ENCODE peak calls at places on chromosome 21, in ten cellular contexts. One of them, this sample, is unnamed.

GRCh38 chr21:31343680-31344480 is at the start of gene TIAM1:
- DNase-seq in heart left ventricle: peak
- DNase-seq in sigmoid colon: peak
- DNase-seq in IMR-90: peak
- DNase-seq in esophagus squamous epithelium: no peak
- DNase-seq in tibial nerve: peak
- DNase-seq in adrenal gland: peak
- DNase-seq in A549: no peak
- DNase-seq in uterus: no peak
- DNase-seq in ovary: no peak
- DNase-seq in this sample: no peak

GRCh38 chr21:46208761-46209721 is 19.5 kb downstream of the LSS start:
- DNase-seq in heart left ventricle: no peak
- DNase-seq in sigmoid colon: peak
- DNase-seq in IMR-90: no peak
- DNase-seq in esophagus squamous epithelium: no peak
- DNase-seq in tibial nerve: no peak
- DNase-seq in adrenal gland: no peak
- DNase-seq in A549: no peak
- DNase-seq in uterus: no peak
- DNase-seq in ovary: no peak
- DNase-seq in this sample: no peak

GRCh38 chr21:45001134-45002095 is 61.6 kb downstream of the SLX9 start:
- DNase-seq in heart left ventricle: peak
- DNase-seq in sigmoid colon: peak
- DNase-seq in IMR-90: peak
- DNase-seq in esophagus squamous epithelium: no peak
- DNase-seq in tibial nerve: no peak
- DNase-seq in adrenal gland: peak
- DNase-seq in A549: peak
- DNase-seq in uterus: no peak
- DNase-seq in ovary: peak
- DNase-seq in this sample: no peak

GRCh38 chr21:9008636-9009035 is 1512.7 kb upstream of the TPTE start:
- DNase-seq in heart left ventricle: no peak
- DNase-seq in sigmoid colon: peak
- DNase-seq in IMR-90: no peak
- DNase-seq in esophagus squamous epithelium: no peak
- DNase-seq in tibial nerve: no peak
- DNase-seq in adrenal gland: no peak
- DNase-seq in A549: no peak
- DNase-seq in uterus: no peak
- DNase-seq in ovary: no peak
- DNase-seq in this sample: no peak

GRCh38 chr21:44360174-44360573 is 6.8 kb downstream of the TRPM2 start:
- DNase-seq in heart left ventricle: no peak
- DNase-seq in sigmoid colon: no peak
- DNase-seq in IMR-90: no peak
- DNase-seq in esophagus squamous epithelium: no peak
- DNase-seq in tibial nerve: no peak
- DNase-seq in adrenal gland: no peak
- DNase-seq in A549: no peak
- DNase-seq in uterus: no peak
- DNase-seq in ovary: no peak
- DNase-seq in this sample: no peak

GRCh38 chr21:29499734-29500343 is 201.1 kb downstream of the BACH1 start:
- DNase-seq in heart left ventricle: no peak
- DNase-seq in sigmoid colon: no peak
- DNase-seq in IMR-90: no peak
- DNase-seq in esophagus squamous epithelium: no peak
- DNase-seq in tibial nerve: no peak
- DNase-seq in adrenal gland: peak
- DNase-seq in A549: peak
- DNase-seq in uterus: no peak
- DNase-seq in ovary: no peak
- DNase-seq in this sample: no peak

GRCh38 chr21:45270306-45270821 is 17.3 kb downstream of the POFUT2 start:
- DNase-seq in heart left ventricle: no peak
- DNase-seq in sigmoid colon: peak
- DNase-seq in IMR-90: no peak
- DNase-seq in esophagus squamous epithelium: no peak
- DNase-seq in tibial nerve: peak
- DNase-seq in adrenal gland: no peak
- DNase-seq in A549: no peak
- DNase-seq in uterus: peak
- DNase-seq in ovary: peak
- DNase-seq in this sample: peak

GRCh38 chr21:39120876-39121599 is 62.2 kb downstream of the PSMG1 start:
- DNase-seq in heart left ventricle: no peak
- DNase-seq in sigmoid colon: no peak
- DNase-seq in IMR-90: no peak
- DNase-seq in esophagus squamous epithelium: no peak
- DNase-seq in tibial nerve: no peak
- DNase-seq in adrenal gland: no peak
- DNase-seq in A549: no peak
- DNase-seq in uterus: no peak
- DNase-seq in ovary: no peak
- DNase-seq in this sample: no peak

GRCh38 chr21:17554619-17555472 is 42.0 kb downstream of the CXADR start:
- DNase-seq in heart left ventricle: no peak
- DNase-seq in sigmoid colon: no peak
- DNase-seq in IMR-90: peak
- DNase-seq in esophagus squamous epithelium: no peak
- DNase-seq in tibial nerve: no peak
- DNase-seq in adrenal gland: no peak
- DNase-seq in A549: peak
- DNase-seq in uterus: no peak
- DNase-seq in ovary: no peak
- DNase-seq in this sample: no peak

GRCh38 chr21:46637952-46638746 is 2.7 kb downstream of the PRMT2 start:
- DNase-seq in heart left ventricle: no peak
- DNase-seq in sigmoid colon: no peak
- DNase-seq in IMR-90: no peak
- DNase-seq in esophagus squamous epithelium: no peak
- DNase-seq in tibial nerve: no peak
- DNase-seq in adrenal gland: no peak
- DNase-seq in A549: no peak
- DNase-seq in uterus: no peak
- DNase-seq in ovary: no peak
- DNase-seq in this sample: no peak

GRCh38 chr21:43613755-43614638 is 45.3 kb downstream of the HSF2BP start:
- DNase-seq in heart left ventricle: no peak
- DNase-seq in sigmoid colon: no peak
- DNase-seq in IMR-90: peak
- DNase-seq in esophagus squamous epithelium: no peak
- DNase-seq in tibial nerve: no peak
- DNase-seq in adrenal gland: no peak
- DNase-seq in A549: no peak
- DNase-seq in uterus: no peak
- DNase-seq in ovary: no peak
- DNase-seq in this sample: no peak

GRCh38 chr21:15293251-15293650 is 228.5 kb upstream of the NRIP1 start:
- DNase-seq in heart left ventricle: no peak
- DNase-seq in sigmoid colon: no peak
- DNase-seq in IMR-90: peak
- DNase-seq in esophagus squamous epithelium: no peak
- DNase-seq in tibial nerve: no peak
- DNase-seq in adrenal gland: no peak
- DNase-seq in A549: peak
- DNase-seq in uterus: no peak
- DNase-seq in ovary: no peak
- DNase-seq in this sample: no peak

GRCh38 chr21:41438425-41439113 is 12.5 kb downstream of the MX1 start:
- DNase-seq in heart left ventricle: no peak
- DNase-seq in sigmoid colon: no peak
- DNase-seq in IMR-90: no peak
- DNase-seq in esophagus squamous epithelium: no peak
- DNase-seq in tibial nerve: no peak
- DNase-seq in adrenal gland: no peak
- DNase-seq in A549: no peak
- DNase-seq in uterus: no peak
- DNase-seq in ovary: no peak
- DNase-seq in this sample: no peak
- TF ChIP-seq POLR2A in heart left ventricle: no peak
- TF ChIP-seq POLR2A in sigmoid colon: no peak
- TF ChIP-seq POLR2A in IMR-90: no peak
- TF ChIP-seq POLR2A in esophagus squamous epithelium: no peak
- TF ChIP-seq POLR2A in tibial nerve: no peak
- TF ChIP-seq POLR2A in adrenal gland: no peak
- TF ChIP-seq POLR2A in A549: no peak
- TF ChIP-seq POLR2A in uterus: no peak
- TF ChIP-seq POLR2A in ovary: no peak
- TF ChIP-seq POLR2A in this sample: no peak

GRCh38 chr21:32726742-32727477 is 903 bp downstream of the SYNJ1 start:
- DNase-seq in heart left ventricle: peak
- DNase-seq in sigmoid colon: no peak
- DNase-seq in IMR-90: peak
- DNase-seq in esophagus squamous epithelium: no peak
- DNase-seq in tibial nerve: no peak
- DNase-seq in adrenal gland: peak
- DNase-seq in A549: peak
- DNase-seq in uterus: peak
- DNase-seq in ovary: peak
- DNase-seq in this sample: no peak

GRCh38 chr21:32728455-32729237 is 833 bp upstream of the SYNJ1 start:
- DNase-seq in heart left ventricle: no peak
- DNase-seq in sigmoid colon: no peak
- DNase-seq in IMR-90: no peak
- DNase-seq in esophagus squamous epithelium: no peak
- DNase-seq in tibial nerve: no peak
- DNase-seq in adrenal gland: no peak
- DNase-seq in A549: peak
- DNase-seq in uterus: no peak
- DNase-seq in ovary: no peak
- DNase-seq in this sample: no peak

GRCh38 chr21:32732544-32732943 is 4.7 kb upstream of the SYNJ1 start:
- DNase-seq in heart left ventricle: no peak
- DNase-seq in sigmoid colon: no peak
- DNase-seq in IMR-90: no peak
- DNase-seq in esophagus squamous epithelium: no peak
- DNase-seq in tibial nerve: no peak
- DNase-seq in adrenal gland: no peak
- DNase-seq in A549: no peak
- DNase-seq in uterus: no peak
- DNase-seq in ovary: no peak
- DNase-seq in this sample: no peak

GRCh38 chr21:32727728-32728454 is at the start of gene SYNJ1:
- DNase-seq in heart left ventricle: peak
- DNase-seq in sigmoid colon: peak
- DNase-seq in IMR-90: peak
- DNase-seq in esophagus squamous epithelium: peak
- DNase-seq in tibial nerve: peak
- DNase-seq in adrenal gland: peak
- DNase-seq in A549: peak
- DNase-seq in uterus: peak
- DNase-seq in ovary: peak
- DNase-seq in this sample: peak

DNA sequence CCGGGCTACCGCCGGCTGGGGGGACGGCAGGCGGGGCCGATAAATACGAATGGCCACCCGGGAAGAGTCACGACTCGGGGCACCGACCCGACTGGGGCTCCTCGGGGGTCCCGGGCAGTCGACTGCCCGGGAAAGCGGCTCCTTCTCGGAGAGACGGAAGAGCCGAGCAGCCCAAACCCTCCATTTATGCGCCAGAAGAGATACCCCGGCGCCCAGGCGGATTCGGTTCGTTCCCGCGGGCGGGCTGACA is 410 bp downstream of the SYNJ1 start:
- DNase-seq in heart left ventricle: no peak
- DNase-seq in sigmoid colon: no peak
- DNase-seq in IMR-90: no peak
- DNase-seq in esophagus squamous epithelium: no peak
- DNase-seq in tibial nerve: no peak
- DNase-seq in adrenal gland: no peak
- DNase-seq in A549: no peak
- DNase-seq in uterus: no peak
- DNase-seq in ovary: no peak
- DNase-seq in this sample: no peak
- H3K27ac ChIP-seq in heart left ventricle: peak
- H3K27ac ChIP-seq in sigmoid colon: peak
- H3K27ac ChIP-seq in IMR-90: peak
- H3K27ac ChIP-seq in esophagus squamous epithelium: peak
- H3K27ac ChIP-seq in tibial nerve: peak
- H3K27ac ChIP-seq in adrenal gland: peak
- H3K27ac ChIP-seq in A549: peak
- H3K27ac ChIP-seq in uterus: peak
- H3K27ac ChIP-seq in ovary: peak
- H3K27ac ChIP-seq in this sample: peak

GRCh38 chr21:42515708-42516502 is 2.3 kb downstream of the SLC37A1 start:
- DNase-seq in heart left ventricle: no peak
- DNase-seq in sigmoid colon: peak
- DNase-seq in IMR-90: no peak
- DNase-seq in esophagus squamous epithelium: no peak
- DNase-seq in tibial nerve: no peak
- DNase-seq in adrenal gland: peak
- DNase-seq in A549: no peak
- DNase-seq in uterus: no peak
- DNase-seq in ovary: no peak
- DNase-seq in this sample: peak

GRCh38 chr21:42513151-42513984 is at the start of gene SLC37A1:
- DNase-seq in heart left ventricle: no peak
- DNase-seq in sigmoid colon: peak
- DNase-seq in IMR-90: no peak
- DNase-seq in esophagus squamous epithelium: no peak
- DNase-seq in tibial nerve: no peak
- DNase-seq in adrenal gland: peak
- DNase-seq in A549: no peak
- DNase-seq in uterus: no peak
- DNase-seq in ovary: no peak
- DNase-seq in this sample: peak

GRCh38 chr21:42512346-42513034 is 1.2 kb upstream of the SLC37A1 start:
- DNase-seq in heart left ventricle: no peak
- DNase-seq in sigmoid colon: peak
- DNase-seq in IMR-90: no peak
- DNase-seq in esophagus squamous epithelium: no peak
- DNase-seq in tibial nerve: no peak
- DNase-seq in adrenal gland: peak
- DNase-seq in A549: no peak
- DNase-seq in uterus: no peak
- DNase-seq in ovary: no peak
- DNase-seq in this sample: peak

GRCh38 chr21:42514883-42515228 is 1.2 kb downstream of the SLC37A1 start:
- DNase-seq in heart left ventricle: no peak
- DNase-seq in sigmoid colon: no peak
- DNase-seq in IMR-90: no peak
- DNase-seq in esophagus squamous epithelium: no peak
- DNase-seq in tibial nerve: no peak
- DNase-seq in adrenal gland: no peak
- DNase-seq in A549: no peak
- DNase-seq in uterus: no peak
- DNase-seq in ovary: no peak
- DNase-seq in this sample: no peak

GRCh38 chr21:42513985-42514882 is 582 bp downstream of the SLC37A1 start:
- DNase-seq in heart left ventricle: peak
- DNase-seq in sigmoid colon: peak
- DNase-seq in IMR-90: no peak
- DNase-seq in esophagus squamous epithelium: no peak
- DNase-seq in tibial nerve: no peak
- DNase-seq in adrenal gland: peak
- DNase-seq in A549: peak
- DNase-seq in uterus: no peak
- DNase-seq in ovary: no peak
- DNase-seq in this sample: peak
- TF ChIP-seq POLR2A in heart left ventricle: no peak
- TF ChIP-seq POLR2A in sigmoid colon: no peak
- TF ChIP-seq POLR2A in IMR-90: no peak
- TF ChIP-seq POLR2A in esophagus squamous epithelium: no peak
- TF ChIP-seq POLR2A in tibial nerve: no peak
- TF ChIP-seq POLR2A in adrenal gland: peak
- TF ChIP-seq POLR2A in A549: no peak
- TF ChIP-seq POLR2A in uterus: no peak
- TF ChIP-seq POLR2A in ovary: no peak
- TF ChIP-seq POLR2A in this sample: no peak

GRCh38 chr21:41923641-41924342 is 30.0 kb downstream of the C2CD2 start:
- DNase-seq in heart left ventricle: no peak
- DNase-seq in sigmoid colon: peak
- DNase-seq in IMR-90: peak
- DNase-seq in esophagus squamous epithelium: no peak
- DNase-seq in tibial nerve: no peak
- DNase-seq in adrenal gland: peak
- DNase-seq in A549: no peak
- DNase-seq in uterus: no peak
- DNase-seq in ovary: peak
- DNase-seq in this sample: no peak
- H3K27ac ChIP-seq in heart left ventricle: peak
- H3K27ac ChIP-seq in sigmoid colon: peak
- H3K27ac ChIP-seq in IMR-90: peak
- H3K27ac ChIP-seq in esophagus squamous epithelium: peak
- H3K27ac ChIP-seq in tibial nerve: peak
- H3K27ac ChIP-seq in adrenal gland: peak
- H3K27ac ChIP-seq in A549: no peak
- H3K27ac ChIP-seq in uterus: peak
- H3K27ac ChIP-seq in ovary: peak
- H3K27ac ChIP-seq in this sample: peak